ENCODE peak calls at places on chromosomes 7 and 10, in eight cellular contexts. T, Q, P, K, S, C, H and D are unnamed samples.

GRCh38 chr7:102322202-102322715 is 34.0 kb downstream of the SPDYE6 start:
- DNase-seq in T (no peak), Q (no peak), P (no peak), K (no peak), S (no peak), C (no peak), H (no peak), D (no peak)

GRCh38 chr10:73079779-73080178 is 16.9 kb downstream of the P4HA1 start:
- DNase-seq in T (no peak), Q (no peak), P (no peak), K (no peak), S (no peak), C (peak; percentile 42), H (no peak), D (no peak)

GRCh38 chr7:44615149-44615611 is 8.8 kb downstream of the OGDH start:
- DNase-seq in T (no peak), Q (no peak), P (no peak), K (peak; percentile 29), S (no peak), C (no peak), H (no peak), D (no peak)

GRCh38 chr10:100835810-100836209 is 77.0 kb upstream of the SLF2 start:
- DNase-seq in T (no peak), Q (no peak), P (no peak), K (no peak), S (no peak), C (no peak), H (no peak), D (no peak)

GRCh38 chr7:110856704-110857103 is 234.2 kb upstream of the LRRN3 start:
- DNase-seq in T (no peak), Q (no peak), P (no peak), K (no peak), S (no peak), C (no peak), H (no peak), D (no peak)

GRCh38 chr7:117997862-117998825 is 124.9 kb upstream of the CTTNBP2 start:
- DNase-seq in T (no peak), Q (no peak), P (peak; percentile 2), K (no peak), S (no peak), C (no peak), H (peak; percentile 59), D (no peak)

GRCh38 chr10:96614515-96614914 is 27.7 kb upstream of the TM9SF3 start:
- DNase-seq in T (no peak), Q (no peak), P (peak; percentile 95), K (peak; percentile 29), S (peak; percentile 58), C (no peak), H (peak; percentile 77), D (no peak)

GRCh38 chr7:130972201-130972600 is 238.2 kb upstream of the KLF14 start:
- DNase-seq in T (no peak), Q (no peak), P (peak; percentile 33), K (no peak), S (no peak), C (no peak), H (no peak), D (no peak)

GRCh38 chr10:110355181-110355831 is 50.6 kb upstream of the SMNDC1 start:
- DNase-seq in T (peak; percentile 92), Q (no peak), P (no peak), K (no peak), S (no peak), C (peak; percentile 79), H (no peak), D (peak; percentile 58)

GRCh38 chr7:84547326-84547725 is 352.7 kb upstream of the SEMA3A start:
- DNase-seq in T (no peak), Q (no peak), P (no peak), K (no peak), S (no peak), C (no peak), H (no peak), D (no peak)

GRCh38 chr10:98030093-98030821 is at the start of gene CRTAC1:
- DNase-seq in T (no peak), Q (no peak), P (peak; percentile 10), K (no peak), S (peak; percentile 75), C (no peak), H (no peak), D (no peak)

GRCh38 chr7:925601-926000 is 28.9 kb downstream of the ADAP1 start:
- DNase-seq in T (no peak), Q (no peak), P (peak; percentile 61), K (no peak), S (no peak), C (no peak), H (no peak), D (no peak)

GRCh38 chr7:55441668-55442305 is 76.7 kb downstream of the LANCL2 start:
- DNase-seq in T (no peak), Q (no peak), P (peak; percentile 90), K (peak; percentile 73), S (no peak), C (no peak), H (peak; percentile 41), D (no peak)

GRCh38 chr7:16978358-16979244 is 96.8 kb upstream of the AGR3 start:
- DNase-seq in T (no peak), Q (no peak), P (peak; percentile 63), K (peak; percentile 77), S (no peak), C (no peak), H (peak; percentile 49), D (no peak)

GRCh38 chr10:52213511-52213831 is 100.6 kb upstream of the DKK1 start:
- DNase-seq in T (no peak), Q (no peak), P (peak; percentile 19), K (peak; percentile 63), S (no peak), C (no peak), H (no peak), D (no peak)

GRCh38 chr7:47290867-47291266 is 291.0 kb downstream of the TNS3 start:
- DNase-seq in T (no peak), Q (no peak), P (no peak), K (no peak), S (no peak), C (no peak), H (no peak), D (no peak)

GRCh38 chr7:44380831-44381493 is 55.6 kb upstream of the CAMK2B start:
- DNase-seq in T (no peak), Q (no peak), P (peak; percentile 69), K (peak; percentile 35), S (no peak), C (no peak), H (no peak), D (no peak)

GRCh38 chr7:86748843-86749720 is 105.4 kb downstream of the GRM3 start:
- DNase-seq in T (no peak), Q (no peak), P (peak; percentile 4), K (no peak), S (no peak), C (no peak), H (no peak), D (no peak)

GRCh38 chr7:19079066-19079465 is 38.4 kb downstream of the TWIST1 start:
- DNase-seq in T (no peak), Q (no peak), P (peak; percentile 71), K (peak; percentile 22), S (no peak), C (no peak), H (peak; percentile 17), D (no peak)

GRCh38 chr7:2296830-2297229 is 17.4 kb downstream of the SNX8 start:
- DNase-seq in T (no peak), Q (no peak), P (no peak), K (no peak), S (no peak), C (no peak), H (no peak), D (no peak)

GRCh38 chr10:14405076-14406065 is 74.6 kb upstream of the FRMD4A start:
- DNase-seq in T (no peak), Q (no peak), P (peak; percentile 96), K (peak; percentile 95), S (peak; percentile 24), C (no peak), H (peak; percentile 87), D (no peak)

GRCh38 chr7:106010331-106010730 is 47.3 kb downstream of the CDHR3 start:
- DNase-seq in T (no peak), Q (no peak), P (no peak), K (peak; percentile 40), S (no peak), C (no peak), H (no peak), D (no peak)

GRCh38 chr10:65993451-65993850 is 932.4 kb upstream of the LRRTM3 start:
- DNase-seq in T (peak; percentile 77), Q (no peak), P (no peak), K (no peak), S (no peak), C (no peak), H (no peak), D (no peak)

GRCh38 chr7:114973147-114973546 is 51.3 kb downstream of the MDFIC start:
- DNase-seq in T (no peak), Q (no peak), P (peak; percentile 45), K (peak; percentile 78), S (no peak), C (no peak), H (no peak), D (no peak)

GRCh38 chr10:110237894-110238480 is 30.6 kb downstream of the MXI1 start:
- DNase-seq in T (no peak), Q (no peak), P (no peak), K (no peak), S (no peak), C (no peak), H (no peak), D (no peak)